ENCODE peak calls at places on chromosomes 12 and 14, in four cellular contexts. R, S, E and X are unnamed samples.

GRCh38 chr14:51368721-51369163 is 128.7 kb downstream of the TMX1 start:
- DNase-seq in R (no peak), S (peak), E (no peak), X (no peak)

GRCh38 chr14:23433457-23433856 is 2.0 kb downstream of the MYH7 start:
- DNase-seq in R (no peak), S (no peak), E (no peak), X (no peak)

GRCh38 chr12:29149691-29150382 is 759 bp downstream of the FAR2 start:
- DNase-seq in R (no peak), S (no peak), E (no peak), X (no peak)

GRCh38 chr14:76236172-76237130 is 84.7 kb downstream of the GPATCH2L start:
- DNase-seq in R (no peak), S (no peak), E (no peak), X (no peak)

GRCh38 chr14:54435500-54435981 is 5.6 kb downstream of the CNIH1 start:
- DNase-seq in R (no peak), S (peak), E (peak), X (no peak)

GRCh38 chr14:38774162-38774561 is 328.9 kb downstream of the SEC23A start:
- DNase-seq in R (no peak), S (no peak), E (no peak), X (no peak)

GRCh38 chr14:29458547-29458946 is 469.1 kb downstream of the PRKD1 start:
- DNase-seq in R (no peak), S (no peak), E (no peak), X (no peak)

GRCh38 chr12:5014269-5014668 is 29.4 kb upstream of the KCNA5 start:
- DNase-seq in R (no peak), S (no peak), E (no peak), X (no peak)

GRCh38 chr12:67540920-67541624 is 107.5 kb upstream of the DYRK2 start:
- DNase-seq in R (no peak), S (no peak), E (no peak), X (no peak)

GRCh38 chr12:132503611-132504204 is 13.8 kb downstream of the FBRSL1 start:
- DNase-seq in R (no peak), S (no peak), E (no peak), X (no peak)

GRCh38 chr12:116372815-116373214 is 95.3 kb upstream of the MED13L start:
- DNase-seq in R (no peak), S (no peak), E (no peak), X (no peak)

GRCh38 chr14:51018521-51018920 is 74.2 kb upstream of the PYGL start:
- DNase-seq in R (no peak), S (peak), E (no peak), X (no peak)

GRCh38 chr14:101362529-101363260 is 198.6 kb upstream of the DIO3 start:
- DNase-seq in R (no peak), S (no peak), E (no peak), X (no peak)